ENCODE peak calls at places on chromosomes 11 and 22, in seven cellular contexts. T, K, B, S, W, P and I are unnamed samples.

GRCh38 chr11:575324-575995 is 810 bp upstream of the PHRF1 start:
- DNase-seq in T (peak; percentile 75), K (no peak), B (peak; percentile 69), S (peak; percentile 63), W (no peak), P (peak; percentile 62), I (peak; percentile 55)

GRCh38 chr11:66467034-66467659 is 442 bp downstream of the PELI3 start:
- DNase-seq in T (peak; percentile 33), K (peak; percentile 15), B (peak; percentile 50), S (no peak), W (no peak), P (peak; percentile 20), I (peak; percentile 60)

GRCh38 chr11:110525883-110526282 is 96.1 kb downstream of the FDX1 start:
- DNase-seq in T (no peak), K (peak; percentile 92), B (no peak), S (no peak), W (no peak), P (no peak), I (peak; percentile 71)

GRCh38 chr11:12090761-12091261 is 19.6 kb upstream of the MICAL2 start:
- DNase-seq in T (no peak), K (no peak), B (peak; percentile 78), S (no peak), W (no peak), P (peak; percentile 75), I (no peak)

GRCh38 chr11:118641463-118642019 is 34.1 kb downstream of the PHLDB1 start:
- DNase-seq in T (no peak), K (no peak), B (no peak), S (no peak), W (no peak), P (no peak), I (no peak)

GRCh38 chr11:65781962-65782815 is 1.4 kb upstream of the AP5B1 start:
- DNase-seq in T (no peak), K (no peak), B (no peak), S (no peak), W (no peak), P (peak; percentile 48), I (no peak)

GRCh38 chr11:33700425-33701271 is at the start of gene C11orf91:
- DNase-seq in T (peak; percentile 96), K (peak; percentile 94), B (peak; percentile 95), S (peak; percentile 99), W (peak; percentile 97), P (peak; percentile 94), I (peak; percentile 95)

GRCh38 chr11:19756675-19757475 is 44.2 kb downstream of the NAV2 start:
- DNase-seq in T (no peak), K (no peak), B (no peak), S (no peak), W (no peak), P (peak; percentile 29), I (no peak)

GRCh38 chr11:57458060-57458409 is 2.3 kb upstream of the RTN4RL2 start:
- DNase-seq in T (no peak), K (no peak), B (peak; percentile 82), S (peak; percentile 67), W (peak; percentile 70), P (no peak), I (no peak)

GRCh38 chr11:78039391-78039918 is 16.4 kb upstream of the KCTD14 start:
- DNase-seq in T (no peak), K (no peak), B (no peak), S (no peak), W (no peak), P (peak; percentile 19), I (no peak)

GRCh38 chr22:19612866-19613572 is 88.8 kb upstream of the CLDN5 start:
- DNase-seq in T (no peak), K (no peak), B (no peak), S (no peak), W (no peak), P (no peak), I (no peak)

GRCh38 chr11:561148-562003 is 606 bp downstream of the RASSF7 start:
- DNase-seq in T (no peak), K (no peak), B (peak; percentile 37), S (peak; percentile 64), W (no peak), P (no peak), I (no peak)

GRCh38 chr22:49203091-49203862 is 624.4 kb downstream of the BRD1 start:
- DNase-seq in T (no peak), K (no peak), B (no peak), S (peak; percentile 45), W (peak; percentile 26), P (no peak), I (no peak)

GRCh38 chr22:48070760-48071159 is 1308.3 kb downstream of the TBC1D22A start:
- DNase-seq in T (no peak), K (no peak), B (peak; percentile 78), S (no peak), W (peak; percentile 65), P (no peak), I (no peak)

GRCh38 chr11:117870176-117870952 is 6.1 kb downstream of the FXYD6 start:
- DNase-seq in T (no peak), K (no peak), B (no peak), S (no peak), W (no peak), P (no peak), I (no peak)

GRCh38 chr11:78946945-78947914 is 372.6 kb upstream of the NARS2 start:
- DNase-seq in T (no peak), K (no peak), B (no peak), S (no peak), W (no peak), P (no peak), I (no peak)

GRCh38 chr22:44583854-44584253 is 85.8 kb upstream of the RTL6 start:
- DNase-seq in T (no peak), K (no peak), B (no peak), S (no peak), W (peak; percentile 51), P (no peak), I (no peak)

DNA sequence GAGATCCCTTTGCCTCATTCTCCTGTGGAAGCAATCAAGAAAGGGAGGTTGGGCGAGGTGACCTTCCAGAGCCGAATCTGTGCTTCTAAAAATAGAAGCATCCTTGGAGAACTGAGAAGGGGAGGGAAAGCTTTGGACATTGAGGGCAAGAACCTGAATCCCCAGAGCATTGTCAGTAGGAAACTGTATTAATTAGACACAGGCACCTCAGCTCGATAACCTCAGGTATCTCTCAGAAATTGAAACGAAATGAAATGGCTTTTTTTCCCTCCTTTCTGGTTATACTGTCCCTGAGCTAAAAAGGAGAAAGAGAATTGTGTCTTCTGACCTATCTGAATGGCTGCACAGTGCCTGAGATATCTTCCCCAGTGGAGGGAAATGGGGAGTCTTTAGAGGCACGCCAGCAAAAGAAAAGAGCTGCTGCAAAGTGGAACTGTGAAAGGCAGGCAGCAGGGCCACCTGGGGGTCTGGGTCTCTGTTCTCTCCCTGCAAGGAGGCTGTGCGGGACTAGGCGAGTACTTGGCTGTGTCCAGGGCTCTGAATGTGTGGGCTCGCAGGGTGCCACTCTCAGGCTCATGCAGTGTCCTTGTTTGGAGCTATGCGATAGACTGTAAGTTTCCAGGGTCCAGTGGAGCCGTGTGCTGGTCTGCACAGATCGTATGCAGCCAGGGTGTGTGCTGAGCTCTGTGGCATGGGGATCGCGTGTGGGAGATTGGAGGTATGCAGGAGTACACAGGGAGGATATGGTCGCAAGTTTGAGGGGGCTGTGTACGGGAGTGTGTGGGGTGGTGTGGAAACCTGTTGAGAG is 70.4 kb upstream of the OLFML1 start:
- DNase-seq in T (no peak), K (no peak), B (no peak), S (no peak), W (no peak), P (no peak), I (no peak)
- H4K8ac ChIP-seq in T (no peak overlapping the region), K (no peak overlapping the region), B (no peak overlapping the region), S (no peak overlapping the region), W (no peak overlapping the region), P (no peak overlapping the region), I (no peak overlapping the region)

GRCh38 chr11:46407635-46408034 is 16.1 kb upstream of the CHRM4 start:
- DNase-seq in T (no peak), K (no peak), B (peak; percentile 77), S (no peak), W (no peak), P (no peak), I (no peak)
- H3K4ac ChIP-seq in T (no peak overlapping the region), K (no peak overlapping the region), B (no peak overlapping the region), S (no peak overlapping the region), W (no peak overlapping the region), P (no peak overlapping the region), I (no peak overlapping the region)

GRCh38 chr22:27115410-27115809 is 458.0 kb downstream of the MIAT start:
- DNase-seq in T (no peak), K (no peak), B (no peak), S (no peak), W (no peak), P (no peak), I (no peak)

GRCh38 chr22:27114186-27114585 is 456.8 kb downstream of the MIAT start:
- DNase-seq in T (no peak), K (no peak), B (no peak), S (no peak), W (no peak), P (no peak), I (no peak)

GRCh38 chr22:27116295-27116694 is 458.9 kb downstream of the MIAT start:
- DNase-seq in T (no peak), K (no peak), B (no peak), S (no peak), W (no peak), P (no peak), I (no peak)

GRCh38 chr22:27113211-27114030 is 456.0 kb downstream of the MIAT start:
- DNase-seq in T (no peak), K (peak; percentile 97), B (peak; percentile 83), S (no peak), W (no peak), P (no peak), I (peak; percentile 99)

GRCh38 chr22:27115816-27116256 is 458.4 kb downstream of the MIAT start:
- DNase-seq in T (no peak), K (peak; percentile 87), B (peak; percentile 93), S (no peak), W (no peak), P (no peak), I (peak; percentile 75)
- H3K4me1 ChIP-seq in T (peaks cover 7% of the 10 kb centered on the region), K (peaks cover 19% of the 10 kb centered on the region), B (no peaks in the 10 kb centered on the region), S (no peaks in the 10 kb centered on the region), W (no peaks in the 10 kb centered on the region), P (peaks cover 12% of the 10 kb centered on the region), I (peaks cover 19% of the 10 kb centered on the region)

DNA sequence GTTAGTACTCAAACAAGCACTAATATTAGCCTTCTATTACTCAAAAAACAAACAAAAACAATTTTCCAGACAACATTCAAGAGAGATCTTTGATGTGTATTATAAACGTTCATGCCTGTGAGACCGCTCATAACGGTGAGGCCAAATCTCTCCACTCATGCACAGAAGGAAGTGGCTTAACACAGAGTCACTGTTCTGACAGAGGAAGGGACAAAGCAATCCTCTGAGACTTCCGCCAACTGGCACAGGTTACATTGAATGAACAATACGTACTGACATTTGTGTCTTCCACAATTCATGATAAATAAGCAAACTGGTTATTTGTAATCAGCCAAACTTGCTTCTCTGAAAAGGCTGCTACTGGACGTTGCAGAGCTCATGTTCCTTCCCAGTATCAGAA is 30.5 kb downstream of the CHKA start:
- DNase-seq in T (no peak), K (peak; percentile 11), B (no peak), S (peak; percentile 24), W (no peak), P (no peak), I (no peak)
- H4K8ac ChIP-seq in T (no peak overlapping the region), K (no peak overlapping the region), B (no peak overlapping the region), S (no peak overlapping the region), W (no peak overlapping the region), P (no peak overlapping the region), I (no peak overlapping the region)